ENCODE peak calls at places on chromosomes 1 and 21, in ten cellular contexts. F is NCI-H1092 treated with DMSO at 0.1 percent for 48 hours; Y is CD4-positive, alpha-beta memory T cell; H is GM23338; Q is activated naive CD4-positive, alpha-beta T cell treated with anti-CD3 and anti-CD28 coated beads for 36 hours; T is fibroblast of lung; S is iPS-NIHi11; A is Daoy; X is retina; E is ovary. W is an unnamed sample.
A peak's percentile ranks its signal among the peaks of the same experiment; 100 is the strongest.

GRCh38 chr1:27366411-27367159 is at the start of gene MAP3K6:
- DNase-seq in F (no peak), E (peak; percentile 79), H (peak; percentile 92), X (peak; percentile 75), T (peak; percentile 76), Q (peak; percentile 72), Y (peak; percentile 33), A (peak; percentile 90), S (peak; percentile 85), W (peak; percentile 74)

GRCh38 chr1:9375912-9376311 is 83.2 kb downstream of the SPSB1 start:
- DNase-seq in Y (no peak), F (no peak), Q (no peak), X (no peak), T (no peak), S (no peak), A (no peak), H (no peak), E (peak; percentile 83), W (no peak)

GRCh38 chr1:204989266-204990058 is 53.5 kb upstream of the CNTN2 start:
- DNase-seq in X (peak; percentile 92), Y (peak; percentile 22), S (peak; percentile 95), T (peak; percentile 59), H (peak; percentile 89), F (peak; percentile 63), Q (peak; percentile 82), E (peak; percentile 61), A (peak; percentile 79), W (peak; percentile 68)

GRCh38 chr1:21913763-21914162 is 23.3 kb downstream of the HSPG2 start:
- DNase-seq in A (no peak), Y (no peak), H (no peak), X (no peak), T (no peak), E (no peak), S (no peak), F (no peak), Q (peak; percentile 38), W (no peak)

GRCh38 chr1:151728151-151728711 is 6.9 kb downstream of the RIIAD1 start:
- DNase-seq in A (no peak), E (peak; percentile 47), Q (no peak), T (peak; percentile 54), H (peak; percentile 72), Y (no peak), S (no peak), F (peak; percentile 63), X (peak; percentile 51), W (no peak)

GRCh38 chr1:70617728-70618127 is 206.7 kb downstream of the CTH start:
- DNase-seq in X (no peak), Q (no peak), T (no peak), F (no peak), Y (no peak), S (no peak), E (no peak), H (peak; percentile 53), A (no peak), W (no peak)

GRCh38 chr1:230314142-230314470 is 112.0 kb downstream of the PGBD5 start:
- DNase-seq in Y (no peak), X (no peak), Q (no peak), E (no peak), S (no peak), F (no peak), A (no peak), T (no peak), H (no peak), W (no peak)

GRCh38 chr1:25006770-25007169 is 76.7 kb upstream of the RUNX3 start:
- DNase-seq in Y (no peak), Q (no peak), H (no peak), T (peak; percentile 4), A (no peak), X (no peak), S (no peak), F (no peak), E (peak; percentile 27), W (no peak)

GRCh38 chr21:31161157-31161556 is 122.9 kb upstream of the KRTAP19-8 start:
- DNase-seq in Q (peak; percentile 60), F (no peak), H (peak; percentile 52), Y (no peak), X (peak; percentile 57), A (peak; percentile 64), E (no peak), S (peak; percentile 50), T (peak; percentile 6), W (peak; percentile 73)

GRCh38 chr21:44353200-44353970 is at the start of gene TRPM2:
- DNase-seq in S (no peak), H (no peak), E (no peak), A (no peak), T (peak; percentile 9), Y (peak; percentile 39), F (no peak), X (no peak), Q (peak; percentile 48), W (no peak)

GRCh38 chr1:246417152-246417812 is 89.8 kb downstream of the SMYD3 start:
- DNase-seq in X (no peak), A (no peak), Q (no peak), T (peak; percentile 74), Y (no peak), H (no peak), F (no peak), S (no peak), E (no peak), W (no peak)

GRCh38 chr1:42456754-42457089 is 379 bp downstream of the PPCS start:
- DNase-seq in A (peak; percentile 73), F (peak; percentile 79), X (no peak), Q (peak; percentile 69), H (peak; percentile 72), E (no peak), T (peak; percentile 65), S (peak; percentile 62), Y (no peak), W (peak; percentile 36)

GRCh38 chr1:25683177-25683576 is 66.6 kb downstream of the MAN1C1 start:
- DNase-seq in E (no peak), Y (no peak), X (no peak), F (peak; percentile 29), Q (no peak), H (no peak), T (no peak), S (no peak), A (no peak), W (no peak)

GRCh38 chr1:45306319-45306718 is 20.4 kb upstream of the HPDL start:
- DNase-seq in Q (peak; percentile 80), S (no peak), A (peak; percentile 68), X (no peak), T (no peak), E (no peak), H (no peak), F (no peak), Y (no peak), W (no peak)

GRCh38 chr1:53175302-53175913 is 21.2 kb upstream of the CPT2 start:
- DNase-seq in T (peak; percentile 36), X (no peak), Y (no peak), Q (no peak), H (no peak), F (no peak), S (no peak), E (no peak), A (peak; percentile 17), W (no peak)

GRCh38 chr1:5847013-5847654 is 145.1 kb downstream of the NPHP4 start:
- DNase-seq in F (no peak), S (peak; percentile 96), Q (peak; percentile 13), T (peak; percentile 4), E (no peak), H (peak; percentile 79), Y (no peak), X (peak; percentile 75), A (peak; percentile 34), W (no peak)

GRCh38 chr1:58441699-58442098 is 104.8 kb downstream of the OMA1 start:
- DNase-seq in S (no peak), E (no peak), A (no peak), F (no peak), T (no peak), H (no peak), X (no peak), Y (no peak), Q (no peak), W (no peak)

GRCh38 chr1:229254910-229255541 is 15.9 kb upstream of the RAB4A start:
- DNase-seq in S (peak; percentile 50), T (peak; percentile 41), Q (peak; percentile 54), A (no peak), E (no peak), X (no peak), H (peak; percentile 65), F (peak; percentile 25), Y (peak; percentile 50), W (peak; percentile 42)

GRCh38 chr1:61379693-61380092 is 297.3 kb downstream of the NFIA start:
- DNase-seq in A (no peak), S (no peak), F (no peak), H (no peak), E (no peak), Q (no peak), T (no peak), Y (no peak), X (no peak), W (no peak)

GRCh38 chr1:226584164-226584563 is 35.6 kb downstream of the STUM start:
- DNase-seq in Q (no peak), F (no peak), S (no peak), H (no peak), T (no peak), X (no peak), Y (no peak), A (no peak), E (no peak), W (no peak)

GRCh38 chr1:10431065-10431730 is 965 bp downstream of the CENPS start:
- DNase-seq in Y (peak; percentile 8), T (no peak), A (peak; percentile 35), Q (peak; percentile 28), X (no peak), E (no peak), F (no peak), S (no peak), H (peak; percentile 67), W (no peak)

GRCh38 chr1:109790735-109791494 is 27.2 kb upstream of the EPS8L3 start:
- DNase-seq in X (peak; percentile 29), Y (peak; percentile 79), A (peak; percentile 74), T (peak; percentile 42), Q (peak; percentile 91), H (peak; percentile 61), F (no peak), S (peak; percentile 62), E (no peak), W (peak; percentile 71)

W was measured in H4.